ENCODE peak calls at places on chromosomes 3 and 15, in four cellular contexts. K is CD4-positive, CD25-positive, alpha-beta regulatory T cell; F is fibroblast of pulmonary artery; D is cardiac fibroblast. W is an unnamed sample.

GRCh38 chr15:81531971-81532370 is 158.0 kb upstream of the TMC3 start:
- DNase-seq in K (no peak), F (no peak), D (no peak), W (no peak)

GRCh38 chr3:18767756-18768303 is 342.7 kb upstream of the SATB1 start:
- DNase-seq in K (no peak), F (no peak), D (no peak), W (no peak)

GRCh38 chr15:58467121-58467721 is 35.4 kb downstream of the LIPC start:
- DNase-seq in K (no peak), F (no peak), D (no peak), W (no peak)

GRCh38 chr3:22475665-22476064 is 724.7 kb upstream of the ZNF385D start:
- DNase-seq in K (no peak), F (no peak), D (no peak), W (no peak)

GRCh38 chr3:113138839-113139743 is 72.3 kb upstream of the BOC start:
- DNase-seq in K (no peak), F (no peak), D (no peak), W (no peak)

GRCh38 chr15:90106522-90107117 is 4.4 kb upstream of the IDH2 start:
- DNase-seq in K (no peak), F (peak), D (peak), W (no peak)

GRCh38 chr3:148136816-148137215 is 560.9 kb upstream of the AGTR1 start:
- DNase-seq in K (no peak), F (no peak), D (no peak), W (no peak)

GRCh38 chr15:62853114-62853832 is 189.3 kb upstream of the TPM1 start:
- DNase-seq in K (no peak), F (no peak), D (no peak), W (no peak)

GRCh38 chr15:59327942-59328341 is 44.7 kb downstream of the MYO1E start:
- DNase-seq in K (no peak), F (no peak), D (no peak), W (no peak)

GRCh38 chr3:5442106-5442785 is 254.7 kb downstream of the EDEM1 start:
- DNase-seq in K (no peak), F (no peak), D (no peak), W (no peak)

GRCh38 chr3:57383838-57384237 is 91.4 kb upstream of the ASB14 start:
- DNase-seq in K (no peak), F (no peak), D (no peak), W (no peak)

GRCh38 chr15:24955549-24955929 is 752 bp downstream of the SNRPN start:
- DNase-seq in K (no peak), F (no peak), D (no peak), W (no peak)

GRCh38 chr15:36632196-36632595 is 52.8 kb downstream of the CDIN1 start:
- DNase-seq in K (no peak), F (peak), D (peak), W (no peak)

GRCh38 chr3:40504636-40505430 is 1.0 kb upstream of the ZNF620 start:
- DNase-seq in K (no peak), F (peak), D (peak), W (no peak)

GRCh38 chr3:162492446-162493081 is 996.0 kb downstream of the OTOL1 start:
- DNase-seq in K (no peak), F (peak), D (peak), W (no peak)

GRCh38 chr15:40352221-40352901 is 1.5 kb downstream of the PHGR1 start:
- DNase-seq in K (no peak), F (no peak), D (no peak), W (no peak)

GRCh38 chr15:50182233-50183013 is 427 bp downstream of the SLC27A2 start:
- DNase-seq in K (peak), F (peak), D (peak), W (peak)

GRCh38 chr3:36097180-36097579 is 283.1 kb upstream of the STAC start:
- DNase-seq in K (no peak), F (no peak), D (no peak), W (no peak)

GRCh38 chr3:39317571-39318169 is 11.8 kb upstream of the CCR8 start:
- DNase-seq in K (no peak), F (peak), D (no peak), W (no peak)

GRCh38 chr3:45088543-45088942 is 57.6 kb downstream of the CDCP1 start:
- DNase-seq in K (no peak), F (no peak), D (no peak), W (no peak)

GRCh38 chr15:82572986-82573385 is 32.7 kb upstream of the RPS17 start:
- DNase-seq in K (no peak), F (no peak), D (no peak), W (no peak)

DNA sequence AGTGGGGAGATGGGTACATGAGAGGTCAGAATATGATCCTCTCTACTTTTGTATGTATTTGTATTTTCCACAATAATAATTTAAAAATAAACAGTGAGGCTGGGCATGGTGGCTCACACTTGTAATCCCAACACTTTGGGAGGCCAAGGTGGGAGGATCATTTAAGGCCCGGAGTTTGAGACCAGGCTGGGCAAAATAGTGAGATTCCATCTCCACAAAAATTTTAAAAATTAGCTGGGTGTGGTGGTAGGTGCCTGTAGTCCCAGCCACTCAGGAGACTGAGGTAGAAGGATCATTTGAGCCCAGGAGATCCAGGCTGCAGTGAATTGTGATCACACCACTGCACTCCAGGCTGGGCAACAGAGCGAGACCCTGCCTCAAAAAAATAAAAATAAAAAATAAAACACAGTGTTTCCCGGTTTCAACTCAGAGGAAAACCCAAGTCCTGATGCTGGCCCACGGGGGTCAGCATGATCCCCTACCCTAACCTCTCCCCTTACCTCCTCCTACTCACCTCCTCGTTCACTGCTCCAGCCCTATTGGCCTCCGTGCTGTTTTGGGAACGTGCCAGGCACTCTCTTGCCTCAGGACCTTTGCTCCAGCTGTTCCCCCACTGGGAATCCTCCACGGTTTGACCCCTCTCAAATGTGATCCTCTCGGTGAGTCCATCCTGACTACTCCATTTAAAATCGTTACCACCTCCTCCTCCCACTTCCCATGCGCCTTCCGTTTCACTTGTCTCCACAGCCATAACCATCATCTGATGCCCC is 2.9 kb upstream of the KLHL40 start:
- DNase-seq in K (no peak), F (no peak), D (no peak), W (no peak)
- H3K4me3 ChIP-seq in K (no peak), F (no peak), D (no peak), W (no peak)

DNA sequence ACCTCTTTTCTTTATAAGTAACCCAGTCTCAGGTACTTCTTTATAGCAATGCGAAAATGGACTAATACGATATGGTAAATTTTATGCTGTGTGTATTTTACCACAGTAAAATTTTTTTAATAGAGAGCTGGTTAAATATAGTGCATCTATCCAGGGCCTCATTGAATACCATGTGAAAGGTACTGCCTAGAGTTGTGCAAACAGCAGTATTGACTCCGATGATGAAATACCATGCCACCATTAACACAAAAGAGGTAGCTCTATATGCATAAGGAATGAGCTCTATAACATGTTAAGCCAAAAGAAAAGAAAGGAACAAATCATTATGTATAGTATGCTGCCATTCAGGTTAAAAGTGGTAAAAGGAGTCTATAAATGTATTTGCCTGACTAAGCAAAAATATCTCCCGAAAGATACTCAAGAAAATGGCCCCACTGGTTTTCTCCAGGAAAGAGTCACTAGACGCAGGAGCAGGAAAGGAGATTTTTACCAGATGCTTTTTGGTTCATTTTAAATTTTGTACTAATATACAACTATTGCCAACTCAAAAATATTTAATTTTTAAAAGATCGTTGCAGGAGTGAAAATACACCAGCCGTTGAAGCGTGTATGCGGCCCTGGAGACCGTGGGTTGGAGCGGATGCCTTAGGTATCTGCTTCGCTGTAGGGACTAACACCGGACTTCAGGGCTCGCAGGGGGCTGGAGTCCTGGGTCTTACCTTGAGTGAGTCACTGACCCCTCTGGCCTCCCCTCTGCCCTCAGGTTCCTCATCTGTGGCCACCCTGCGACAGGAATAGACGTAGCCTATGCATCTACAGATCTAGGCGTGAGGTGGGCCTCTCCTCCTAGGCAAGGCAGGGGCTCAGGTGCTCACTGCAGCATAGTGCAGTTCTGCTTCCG is 120.1 kb downstream of the CHSY1 start:
- DNase-seq in K (no peak), F (no peak), D (no peak), W (no peak)
- H3K4me3 ChIP-seq in K (no peak), F (no peak), D (no peak), W (no peak)

GRCh38 chr3:195540526-195540925 is 2.6 kb downstream of the PPP1R2 start:
- DNase-seq in K (no peak), F (no peak), D (no peak), W (no peak)

GRCh38 chr3:195540031-195540430 is 3.1 kb downstream of the PPP1R2 start:
- DNase-seq in K (no peak), F (no peak), D (no peak), W (no peak)

GRCh38 chr3:195539479-195539878 is 3.6 kb downstream of the PPP1R2 start:
- DNase-seq in K (no peak), F (no peak), D (no peak), W (no peak)

GRCh38 chr3:195542261-195542660 is 864 bp downstream of the PPP1R2 start:
- DNase-seq in K (no peak), F (no peak), D (no peak), W (no peak)

DNA sequence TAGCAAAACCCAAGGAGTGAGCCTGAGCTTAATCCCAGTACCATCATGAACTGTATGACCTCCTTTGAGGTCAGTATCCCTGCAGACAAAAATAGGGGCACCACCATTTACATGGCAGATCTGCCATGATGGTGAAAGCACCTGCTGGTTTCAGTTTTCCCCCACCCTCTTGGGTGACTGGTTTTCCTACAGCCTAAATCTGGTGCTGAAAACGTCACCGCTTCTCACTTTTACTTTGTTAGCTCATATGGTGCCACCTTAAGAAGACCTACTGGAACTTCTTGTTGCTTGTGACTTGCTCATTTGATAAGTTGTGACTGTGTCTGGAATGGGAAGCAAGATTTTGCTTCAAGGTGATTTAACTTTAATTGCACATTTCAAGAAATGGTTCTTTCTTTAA is 5.1 kb downstream of the PPP1R2 start:
- DNase-seq in K (no peak), F (no peak), D (no peak), W (peak)
- H3K4me3 ChIP-seq in K (peak), F (no peak), D (no peak), W (no peak)

GRCh38 chr3:100465871-100466777 is 26.3 kb upstream of the TMEM45A start:
- DNase-seq in K (no peak), F (peak), D (no peak), W (no peak)
- H3K4me3 ChIP-seq in K (no peak), F (no peak), D (no peak), W (no peak)

W was measured in CD4-positive, alpha-beta memory T cell.